ENCODE peak calls at places on chromosome 2, in four cellular contexts. W is adipocyte, D is caudate nucleus, L is LoVo. C is an unnamed sample.

GRCh38 chr2:56713161-56713676 is 529.4 kb downstream of the CCDC85A start:
- DNase-seq in L (no peak), W (peak; percentile 87), D (no peak), C (no peak)

GRCh38 chr2:23430263-23430662 is 45.3 kb downstream of the KLHL29 start:
- DNase-seq in L (no peak), W (peak; percentile 77), D (no peak), C (no peak)

GRCh38 chr2:188199716-188200128 is 92.0 kb upstream of the GULP1 start:
- DNase-seq in L (peak; percentile 54), W (peak; percentile 69), D (no peak), C (no peak)

GRCh38 chr2:588041-588645 is 89.1 kb downstream of the TMEM18 start:
- DNase-seq in L (no peak), W (no peak), D (no peak), C (no peak)

GRCh38 chr2:223051580-223052375 is at the start of gene KCNE4:
- DNase-seq in W (peak; percentile 74), L (no peak), D (no peak), C (no peak)

GRCh38 chr2:10983711-10984110 is 72.0 kb downstream of the KCNF1 start:
- DNase-seq in L (no peak), D (no peak), W (no peak), C (no peak)

GRCh38 chr2:107729456-107729855 is 97.2 kb upstream of the RGPD4 start:
- DNase-seq in D (no peak), L (no peak), W (no peak), C (no peak)

GRCh38 chr2:191643425-191643824 is 34.5 kb upstream of the NABP1 start:
- DNase-seq in D (no peak), W (no peak), L (peak; percentile 82), C (no peak)

GRCh38 chr2:96538487-96539214 is 2.1 kb downstream of the ARID5A start:
- DNase-seq in W (no peak), D (peak; percentile 35), L (no peak), C (no peak)

GRCh38 chr2:40127147-40127546 is 324.7 kb downstream of the SLC8A1 start:
- DNase-seq in L (no peak), W (no peak), D (no peak), C (no peak)

GRCh38 chr2:23600336-23600735 is 215.4 kb downstream of the KLHL29 start:
- DNase-seq in D (no peak), L (no peak), W (no peak), C (no peak)

GRCh38 chr2:70685771-70686171 is 82.2 kb downstream of the ADD2 start:
- DNase-seq in W (no peak), D (no peak), L (no peak), C (no peak)

GRCh38 chr2:102074167-102074778 is 68.3 kb upstream of the IL1R1 start:
- DNase-seq in W (no peak), D (no peak), L (no peak), C (no peak)

GRCh38 chr2:38700113-38700780 is 34.3 kb downstream of the GALM start:
- DNase-seq in W (no peak), D (no peak), L (no peak), C (no peak)

GRCh38 chr2:218354850-218355443 is 1.7 kb upstream of the CATIP start:
- DNase-seq in W (no peak), D (no peak), L (no peak), C (no peak)

GRCh38 chr2:200408428-200409311 is 101.2 kb downstream of the KCTD18 start:
- DNase-seq in D (no peak), L (peak; percentile 61), W (peak; percentile 76), C (no peak)

GRCh38 chr2:152550386-152550785 is 166.9 kb downstream of the PRPF40A start:
- DNase-seq in L (no peak), D (no peak), W (no peak), C (no peak)

GRCh38 chr2:148927010-148927409 is 52.0 kb downstream of the KIF5C start:
- DNase-seq in L (no peak), D (no peak), W (no peak), C (no peak)

GRCh38 chr2:37439131-37439642 is 94.8 kb downstream of the QPCT start:
- DNase-seq in L (no peak), W (no peak), D (no peak), C (no peak)

C was measured in iPS DF 19.7.